ENCODE peak calls at places on chromosome 16, in seven cellular contexts. One of them, this sample, is unnamed.
A peak's percentile ranks its signal among the peaks of the same experiment; 100 is the strongest.

GRCh38 chr16:58088116-58088515 is 41.1 kb downstream of the CFAP20 start:
- DNase-seq in lower leg skin: no peak
- DNase-seq in A549: no peak
- DNase-seq in gastrocnemius medialis: no peak
- DNase-seq in NB4: no peak
- DNase-seq in heart left ventricle: no peak
- DNase-seq in esophagus squamous epithelium: no peak
- DNase-seq in this sample: no peak

GRCh38 chr16:83808573-83809014 is 816 bp downstream of the HSBP1 start:
- DNase-seq in NB4: no peak
- DNase-seq in A549: no peak
- DNase-seq in esophagus squamous epithelium: no peak
- DNase-seq in gastrocnemius medialis: no peak
- DNase-seq in lower leg skin: no peak
- DNase-seq in heart left ventricle: no peak
- DNase-seq in this sample: no peak

GRCh38 chr16:1770328-1771071 is 843 bp downstream of the NME3 start:
- DNase-seq in esophagus squamous epithelium: no peak
- DNase-seq in NB4: no peak
- DNase-seq in gastrocnemius medialis: no peak
- DNase-seq in A549: peak; percentile 51
- DNase-seq in lower leg skin: no peak
- DNase-seq in heart left ventricle: peak; percentile 71
- DNase-seq in this sample: peak; percentile 95

GRCh38 chr16:13036600-13036999 is 135.2 kb downstream of the SHISA9 start:
- DNase-seq in NB4: peak; percentile 44
- DNase-seq in heart left ventricle: no peak
- DNase-seq in esophagus squamous epithelium: no peak
- DNase-seq in lower leg skin: no peak
- DNase-seq in gastrocnemius medialis: no peak
- DNase-seq in A549: peak; percentile 30
- DNase-seq in this sample: no peak

GRCh38 chr16:68272501-68273209 is 8.3 kb downstream of the SLC7A6 start:
- DNase-seq in gastrocnemius medialis: peak; percentile 39
- DNase-seq in A549: no peak
- DNase-seq in NB4: no peak
- DNase-seq in lower leg skin: no peak
- DNase-seq in esophagus squamous epithelium: no peak
- DNase-seq in heart left ventricle: no peak
- DNase-seq in this sample: no peak

GRCh38 chr16:51237207-51237606 is 86.1 kb upstream of the SALL1 start:
- DNase-seq in esophagus squamous epithelium: no peak
- DNase-seq in heart left ventricle: no peak
- DNase-seq in lower leg skin: no peak
- DNase-seq in gastrocnemius medialis: no peak
- DNase-seq in A549: no peak
- DNase-seq in NB4: no peak
- DNase-seq in this sample: no peak

GRCh38 chr16:47657032-47657431 is 195.9 kb downstream of the PHKB start:
- DNase-seq in esophagus squamous epithelium: no peak
- DNase-seq in lower leg skin: no peak
- DNase-seq in heart left ventricle: no peak
- DNase-seq in gastrocnemius medialis: no peak
- DNase-seq in A549: no peak
- DNase-seq in NB4: no peak
- DNase-seq in this sample: no peak

GRCh38 chr16:64950262-64950661 is 171.6 kb downstream of the CDH11 start:
- DNase-seq in heart left ventricle: no peak
- DNase-seq in lower leg skin: no peak
- DNase-seq in esophagus squamous epithelium: no peak
- DNase-seq in gastrocnemius medialis: no peak
- DNase-seq in A549: no peak
- DNase-seq in NB4: peak; percentile 8
- DNase-seq in this sample: no peak

GRCh38 chr16:31476305-31477219 is 4.6 kb downstream of the TGFB1I1 start:
- DNase-seq in NB4: peak; percentile 89
- DNase-seq in lower leg skin: peak; percentile 80
- DNase-seq in gastrocnemius medialis: no peak
- DNase-seq in heart left ventricle: peak; percentile 66
- DNase-seq in A549: no peak
- DNase-seq in esophagus squamous epithelium: peak; percentile 44
- DNase-seq in this sample: peak; percentile 78

GRCh38 chr16:70577256-70577698 is 53.7 kb downstream of the SF3B3 start:
- DNase-seq in lower leg skin: no peak
- DNase-seq in gastrocnemius medialis: peak; percentile 31
- DNase-seq in NB4: no peak
- DNase-seq in esophagus squamous epithelium: no peak
- DNase-seq in heart left ventricle: no peak
- DNase-seq in A549: no peak
- DNase-seq in this sample: peak; percentile 82

GRCh38 chr16:11613381-11614303 is 26.9 kb upstream of the LITAF start:
- DNase-seq in esophagus squamous epithelium: peak; percentile 33
- DNase-seq in heart left ventricle: peak; percentile 66
- DNase-seq in NB4: peak; percentile 92
- DNase-seq in gastrocnemius medialis: peak; percentile 44
- DNase-seq in lower leg skin: peak; percentile 72
- DNase-seq in A549: no peak
- DNase-seq in this sample: peak; percentile 48
- TF ChIP-seq POLR2A in esophagus squamous epithelium: no peak
- TF ChIP-seq POLR2A in heart left ventricle: no peak
- TF ChIP-seq POLR2A in NB4: peak; percentile 23
- TF ChIP-seq POLR2A in gastrocnemius medialis: peak; percentile 22
- TF ChIP-seq POLR2A in lower leg skin: no peak
- TF ChIP-seq POLR2A in A549: no peak
- TF ChIP-seq POLR2A in this sample: no peak

GRCh38 chr16:80580109-80580832 is 39.5 kb downstream of the DYNLRB2 start:
- DNase-seq in esophagus squamous epithelium: no peak
- DNase-seq in A549: peak; percentile 4
- DNase-seq in lower leg skin: no peak
- DNase-seq in heart left ventricle: no peak
- DNase-seq in NB4: no peak
- DNase-seq in gastrocnemius medialis: no peak
- DNase-seq in this sample: no peak
- TF ChIP-seq POLR2A in esophagus squamous epithelium: no peak
- TF ChIP-seq POLR2A in A549: no peak
- TF ChIP-seq POLR2A in lower leg skin: no peak
- TF ChIP-seq POLR2A in heart left ventricle: no peak
- TF ChIP-seq POLR2A in NB4: no peak
- TF ChIP-seq POLR2A in gastrocnemius medialis: no peak
- TF ChIP-seq POLR2A in this sample: no peak

DNA sequence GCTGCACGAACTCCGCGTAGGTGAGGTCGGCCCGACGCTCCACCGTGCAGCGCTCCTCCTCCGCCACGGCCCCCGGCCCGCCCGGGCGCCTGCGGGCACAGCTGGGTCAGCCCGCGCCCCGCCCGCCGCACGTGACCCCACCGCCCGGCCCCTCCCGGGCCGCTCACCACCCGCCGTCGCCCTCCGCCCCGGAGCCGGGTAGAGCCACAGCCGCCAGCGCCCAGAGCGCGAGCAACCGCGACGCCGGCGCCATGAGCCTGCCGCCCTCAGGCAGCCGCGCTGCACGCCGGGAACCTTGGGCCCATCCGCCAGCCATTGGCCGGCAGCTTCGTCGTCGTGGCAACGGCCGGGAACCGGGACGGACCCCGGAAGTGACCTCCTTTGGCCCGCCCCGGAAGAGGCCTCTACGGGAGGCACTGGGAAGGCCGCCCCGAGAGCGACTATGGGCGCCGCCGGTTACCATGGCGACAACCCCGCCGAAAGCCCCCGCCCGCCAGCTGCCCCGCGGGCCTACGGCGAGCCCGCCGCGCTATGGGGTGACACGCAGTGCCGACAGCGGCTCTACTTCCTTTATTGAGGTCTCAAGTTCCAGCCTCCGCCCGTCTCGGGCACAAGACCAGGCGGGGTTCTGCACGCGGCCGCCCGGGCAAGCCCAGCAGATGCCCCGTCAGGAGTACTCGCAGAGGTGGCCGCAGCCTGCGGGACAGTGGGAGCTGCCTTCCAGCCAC is at the start of gene JMJD8:
- DNase-seq in heart left ventricle: peak; percentile 98
- DNase-seq in lower leg skin: peak; percentile 96
- DNase-seq in esophagus squamous epithelium: peak; percentile 71
- DNase-seq in NB4: peak; percentile 94
- DNase-seq in A549: peak; percentile 97
- DNase-seq in gastrocnemius medialis: peak; percentile 94
- DNase-seq in this sample: peak; percentile 97
- TF ChIP-seq POLR2A in heart left ventricle: no peak
- TF ChIP-seq POLR2A in lower leg skin: no peak
- TF ChIP-seq POLR2A in esophagus squamous epithelium: no peak
- TF ChIP-seq POLR2A in NB4: peak; percentile 75
- TF ChIP-seq POLR2A in A549: peak; percentile 88
- TF ChIP-seq POLR2A in gastrocnemius medialis: peak; percentile 60
- TF ChIP-seq POLR2A in this sample: peak; percentile 69

GRCh38 chr16:49921106-49921505 is 65.2 kb upstream of the ZNF423 start:
- DNase-seq in NB4: no peak
- DNase-seq in lower leg skin: no peak
- DNase-seq in gastrocnemius medialis: no peak
- DNase-seq in heart left ventricle: no peak
- DNase-seq in esophagus squamous epithelium: no peak
- DNase-seq in A549: no peak
- DNase-seq in this sample: no peak
- TF ChIP-seq POLR2A in NB4: no peak
- TF ChIP-seq POLR2A in lower leg skin: no peak
- TF ChIP-seq POLR2A in gastrocnemius medialis: no peak
- TF ChIP-seq POLR2A in heart left ventricle: no peak
- TF ChIP-seq POLR2A in esophagus squamous epithelium: no peak
- TF ChIP-seq POLR2A in A549: no peak
- TF ChIP-seq POLR2A in this sample: no peak

GRCh38 chr16:49540836-49541235 is 167.2 kb downstream of the C16orf78 start:
- DNase-seq in esophagus squamous epithelium: no peak
- DNase-seq in lower leg skin: no peak
- DNase-seq in gastrocnemius medialis: no peak
- DNase-seq in A549: no peak
- DNase-seq in heart left ventricle: no peak
- DNase-seq in NB4: no peak
- DNase-seq in this sample: no peak

GRCh38 chr16:49542391-49542891 is 168.8 kb downstream of the C16orf78 start:
- DNase-seq in gastrocnemius medialis: peak; percentile 79
- DNase-seq in NB4: no peak
- DNase-seq in lower leg skin: no peak
- DNase-seq in esophagus squamous epithelium: no peak
- DNase-seq in heart left ventricle: peak; percentile 45
- DNase-seq in A549: no peak
- DNase-seq in this sample: no peak

GRCh38 chr16:49534901-49535300 is 161.3 kb downstream of the C16orf78 start:
- DNase-seq in A549: no peak
- DNase-seq in NB4: no peak
- DNase-seq in heart left ventricle: no peak
- DNase-seq in gastrocnemius medialis: no peak
- DNase-seq in lower leg skin: no peak
- DNase-seq in esophagus squamous epithelium: no peak
- DNase-seq in this sample: no peak

GRCh38 chr16:49539758-49540157 is 166.2 kb downstream of the C16orf78 start:
- DNase-seq in gastrocnemius medialis: no peak
- DNase-seq in NB4: no peak
- DNase-seq in A549: no peak
- DNase-seq in lower leg skin: no peak
- DNase-seq in heart left ventricle: no peak
- DNase-seq in esophagus squamous epithelium: no peak
- DNase-seq in this sample: no peak

DNA sequence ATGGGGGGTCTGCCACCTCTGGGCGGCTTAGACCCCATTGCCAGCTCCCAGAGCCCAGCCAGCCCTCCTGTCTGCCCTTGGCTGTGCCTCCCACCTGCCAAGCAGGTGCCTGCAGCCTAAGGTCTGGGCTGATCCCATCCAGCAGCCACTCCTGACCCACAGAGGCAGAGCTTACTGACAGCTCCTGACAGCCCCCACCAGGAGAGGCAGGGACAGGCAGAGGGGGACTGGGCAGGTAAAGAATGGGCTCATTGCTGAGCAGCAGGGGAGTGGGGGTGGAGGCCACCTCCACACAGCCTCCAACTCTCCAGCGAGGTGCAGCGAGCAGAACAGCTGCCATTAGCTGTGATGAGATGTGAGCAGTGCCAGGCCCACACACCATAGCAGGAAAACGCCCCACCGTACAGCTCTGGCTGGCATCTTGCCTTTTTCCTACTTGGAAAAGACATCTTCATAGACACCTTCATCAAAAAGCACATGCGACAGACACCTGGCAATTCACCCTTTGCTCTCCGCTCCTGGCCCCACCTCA is 164.4 kb downstream of the C16orf78 start:
- DNase-seq in esophagus squamous epithelium: no peak
- DNase-seq in NB4: no peak
- DNase-seq in A549: no peak
- DNase-seq in lower leg skin: no peak
- DNase-seq in heart left ventricle: no peak
- DNase-seq in gastrocnemius medialis: no peak
- DNase-seq in this sample: no peak
- TF ChIP-seq POLR2A in esophagus squamous epithelium: no peak
- TF ChIP-seq POLR2A in NB4: no peak
- TF ChIP-seq POLR2A in A549: no peak
- TF ChIP-seq POLR2A in lower leg skin: no peak
- TF ChIP-seq POLR2A in heart left ventricle: no peak
- TF ChIP-seq POLR2A in gastrocnemius medialis: no peak
- TF ChIP-seq POLR2A in this sample: no peak

This sample was measured in adrenal gland.